ENCODE peak calls at places on chromosomes 7 and 10, in five cellular contexts. G, X, R, O and Q are unnamed samples.

GRCh38 chr7:30647589-30647988 is 34.7 kb downstream of the CRHR2 start:
- DNase-seq in G (no peak), X (no peak), R (peak; percentile 65), O (no peak), Q (no peak)

GRCh38 chr7:12570529-12571461 is at the start of gene SCIN:
- DNase-seq in G (no peak), X (peak; percentile 47), R (peak; percentile 84), O (no peak), Q (peak; percentile 73)

GRCh38 chr10:91820144-91820543 is 21.9 kb downstream of the TNKS2 start:
- DNase-seq in G (no peak), X (no peak), R (no peak), O (peak; percentile 72), Q (no peak)

GRCh38 chr7:20152057-20152456 is 65.1 kb downstream of the MACC1 start:
- DNase-seq in G (no peak), X (no peak), R (peak; percentile 69), O (no peak), Q (no peak)

GRCh38 chr7:16187131-16187530 is 234.2 kb downstream of the CRPPA start:
- DNase-seq in G (no peak), X (no peak), R (no peak), O (no peak), Q (no peak)

GRCh38 chr10:103192451-103193106 is 493 bp downstream of the NT5C2 start:
- DNase-seq in G (peak; percentile 58), X (peak; percentile 56), R (peak; percentile 81), O (peak; percentile 80), Q (no peak)

GRCh38 chr10:6507311-6507710 is 72.8 kb downstream of the PRKCQ start:
- DNase-seq in G (no peak), X (no peak), R (no peak), O (no peak), Q (no peak)

GRCh38 chr7:34900891-34901493 is 136.3 kb downstream of the DPY19L1 start:
- DNase-seq in G (no peak), X (no peak), R (no peak), O (peak; percentile 10), Q (no peak)

GRCh38 chr10:70617798-70618568 is 15.4 kb upstream of the PRF1 start:
- DNase-seq in G (no peak), X (peak; percentile 54), R (no peak), O (peak; percentile 14), Q (no peak)

GRCh38 chr10:13016413-13016812 is 14.9 kb upstream of the CCDC3 start:
- DNase-seq in G (no peak), X (no peak), R (no peak), O (peak; percentile 90), Q (no peak)

GRCh38 chr10:5538446-5538845 is 13.7 kb downstream of the CALML3 start:
- DNase-seq in G (no peak), X (no peak), R (no peak), O (peak; percentile 64), Q (no peak)

GRCh38 chr10:107814865-107815487 is 650.5 kb upstream of the SORCS1 start:
- DNase-seq in G (peak; percentile 4), X (peak; percentile 78), R (peak; percentile 40), O (peak; percentile 80), Q (peak; percentile 49)

GRCh38 chr7:64431838-64432237 is 118.1 kb downstream of the ZNF736 start:
- DNase-seq in G (no peak), X (no peak), R (no peak), O (no peak), Q (no peak)

GRCh38 chr10:16520900-16521299 is 779 bp downstream of the C1QL3 start:
- DNase-seq in G (no peak), X (peak; percentile 1), R (peak; percentile 67), O (peak; percentile 26), Q (peak; percentile 81)

GRCh38 chr10:129764011-129764900 is 199.8 kb downstream of the EBF3 start:
- DNase-seq in G (no peak), X (no peak), R (no peak), O (no peak), Q (no peak)

GRCh38 chr10:42428534-42428933 is 209.8 kb downstream of the ZNF33B start:
- DNase-seq in G (no peak), X (peak; percentile 66), R (peak; percentile 20), O (peak; percentile 28), Q (no peak)

GRCh38 chr7:91285966-91286365 is 21.7 kb downstream of the FZD1 start:
- DNase-seq in G (no peak), X (no peak), R (peak; percentile 53), O (peak; percentile 15), Q (no peak)

GRCh38 chr10:103696411-103697145 is 158.8 kb downstream of the SH3PXD2A start:
- DNase-seq in G (peak; percentile 45), X (peak; percentile 83), R (peak; percentile 2), O (peak; percentile 94), Q (no peak)

GRCh38 chr10:95242581-95243317 is 48.1 kb downstream of the PDLIM1 start:
- DNase-seq in G (no peak), X (peak; percentile 73), R (peak; percentile 59), O (peak; percentile 72), Q (peak; percentile 42)

GRCh38 chr10:79234391-79235318 is 112.6 kb upstream of the PPIF start:
- DNase-seq in G (no peak), X (peak; percentile 83), R (no peak), O (peak; percentile 39), Q (no peak)

GRCh38 chr10:75344170-75344569 is 57.4 kb downstream of the ZNF503 start:
- DNase-seq in G (no peak), X (no peak), R (no peak), O (no peak), Q (no peak)

GRCh38 chr7:102992820-102993531 is 80.2 kb downstream of the LRRC17 start:
- DNase-seq in G (no peak), X (peak; percentile 62), R (no peak), O (peak; percentile 81), Q (no peak)

GRCh38 chr7:150756858-150757257 is 19.6 kb downstream of the GIMAP5 start:
- DNase-seq in G (no peak), X (peak; percentile 25), R (peak; percentile 33), O (peak; percentile 13), Q (no peak)

GRCh38 chr10:79326361-79327089 is 20.7 kb upstream of the PPIF start:
- DNase-seq in G (no peak), X (no peak), R (no peak), O (no peak), Q (no peak)

GRCh38 chr7:16758634-16759602 is 5.4 kb downstream of the TSPAN13 start:
- DNase-seq in G (no peak), X (no peak), R (no peak), O (no peak), Q (no peak)

GRCh38 chr7:126185959-126186580 is 1066.7 kb downstream of the GRM8 start:
- DNase-seq in G (no peak), X (no peak), R (peak; percentile 64), O (no peak), Q (no peak)

GRCh38 chr10:784759-785538 is 95.5 kb upstream of the DIP2C start:
- DNase-seq in G (peak; percentile 10), X (peak; percentile 64), R (peak; percentile 78), O (peak; percentile 67), Q (peak; percentile 63)

GRCh38 chr10:73997479-73997805 is 474 bp upstream of the VCL start:
- DNase-seq in G (no peak), X (no peak), R (no peak), O (no peak), Q (no peak)

GRCh38 chr7:122316467-122317394 is 12.2 kb upstream of the FEZF1 start:
- DNase-seq in G (no peak), X (no peak), R (no peak), O (no peak), Q (no peak)

GRCh38 chr10:117007080-117007479 is 2.1 kb upstream of the SHTN1 start:
- DNase-seq in G (no peak), X (peak; percentile 87), R (peak; percentile 18), O (peak; percentile 67), Q (no peak)

GRCh38 chr10:29130190-29130673 is 158.6 kb upstream of the LYZL1 start:
- DNase-seq in G (no peak), X (peak; percentile 57), R (peak; percentile 54), O (peak; percentile 75), Q (peak; percentile 38)

GRCh38 chr7:74625446-74625845 is 32.1 kb upstream of the GTF2I start:
- DNase-seq in G (no peak), X (peak; percentile 55), R (no peak), O (peak; percentile 81), Q (no peak)

GRCh38 chr7:97104719-97105129 is 12.8 kb upstream of the SDHAF3 start:
- DNase-seq in G (peak; percentile 61), X (peak; percentile 75), R (peak; percentile 85), O (peak; percentile 84), Q (peak; percentile 84)

GRCh38 chr7:127776776-127777390 is 124.9 kb downstream of the SND1 start:
- DNase-seq in G (no peak), X (no peak), R (no peak), O (peak; percentile 84), Q (no peak)

GRCh38 chr7:27515933-27516332 is 146.8 kb downstream of the HIBADH start:
- DNase-seq in G (no peak), X (peak; percentile 7), R (no peak), O (no peak), Q (no peak)

GRCh38 chr7:28430626-28431025 is 18.3 kb downstream of the CREB5 start:
- DNase-seq in G (no peak), X (no peak), R (no peak), O (no peak), Q (no peak)

GRCh38 chr10:108632044-108632443 is 1291.3 kb downstream of the XPNPEP1 start:
- DNase-seq in G (no peak), X (no peak), R (no peak), O (no peak), Q (no peak)

GRCh38 chr10:93206652-93207051 is 133.0 kb downstream of the CYP26A1 start:
- DNase-seq in G (no peak), X (no peak), R (no peak), O (no peak), Q (no peak)

GRCh38 chr10:51489009-51489408 is 210.4 kb downstream of the CSTF2T start:
- DNase-seq in G (no peak), X (no peak), R (no peak), O (no peak), Q (no peak)

GRCh38 chr10:89861584-89862287 is 160.3 kb downstream of the KIF20B start:
- DNase-seq in G (no peak), X (peak; percentile 52), R (peak; percentile 18), O (peak; percentile 52), Q (peak; percentile 28)